ENCODE peak calls at places on chromosome 15, in nine cellular contexts. D is activated CD8-positive, alpha-beta memory T cell treated with anti-CD3 and anti-CD28 coated beads, Interleukin-2, amount 10 ng/mL, durations not matched to agents 7 days and 5 days; K is choroid plexus epithelial cell; B is SHP77; R is kidney glomerular epithelial cell; S is fibroblast of the aortic adventitia; C is T-helper 17 cell; M is RPMI8226; N is stimulated activated CD8-positive, alpha-beta memory T cell treated with anti-CD3 and anti-CD28 coated beads, Interleukin-2, amount 100 ng/mL, for 48 hours. X is an unnamed sample.

GRCh38 chr15:42688301-42688700 is 48.6 kb downstream of the CDAN1 start:
- DNase-seq in D (no peak), K (no peak), B (no peak), R (no peak), S (no peak), C (no peak), M (no peak), N (no peak), X (no peak)

GRCh38 chr15:100788080-100788730 is 91.4 kb upstream of the ALDH1A3 start:
- DNase-seq in D (peak), K (no peak), B (no peak), R (no peak), S (no peak), C (no peak), M (no peak), N (no peak), X (no peak)

GRCh38 chr15:71629147-71629760 is 181.1 kb upstream of the NR2E3 start:
- DNase-seq in D (no peak), K (no peak), B (no peak), R (no peak), S (no peak), C (no peak), M (no peak), N (no peak), X (no peak)

GRCh38 chr15:64895285-64896065 is 16.2 kb upstream of the ANKDD1A start:
- DNase-seq in D (peak), K (peak), B (no peak), R (no peak), S (peak), C (peak), M (peak), N (no peak), X (peak)

GRCh38 chr15:56537881-56538280 is 72.9 kb upstream of the MNS1 start:
- DNase-seq in D (peak), K (no peak), B (no peak), R (no peak), S (no peak), C (no peak), M (peak), N (peak), X (no peak)

GRCh38 chr15:57925650-57926049 is 139.9 kb downstream of the ALDH1A2 start:
- DNase-seq in D (no peak), K (no peak), B (no peak), R (no peak), S (no peak), C (no peak), M (no peak), N (no peak), X (no peak)

GRCh38 chr15:25624504-25625172 is 185.8 kb upstream of the UBE3A start:
- DNase-seq in D (no peak), K (no peak), B (no peak), R (no peak), S (no peak), C (no peak), M (no peak), N (no peak), X (no peak)

GRCh38 chr15:37586976-37587375 is 347.5 kb upstream of the TMCO5A start:
- DNase-seq in D (no peak), K (no peak), B (no peak), R (no peak), S (no peak), C (no peak), M (no peak), N (no peak), X (peak)

GRCh38 chr15:66661432-66662096 is 40.5 kb upstream of the SMAD6 start:
- DNase-seq in D (no peak), K (no peak), B (no peak), R (no peak), S (no peak), C (no peak), M (no peak), N (no peak), X (peak)

GRCh38 chr15:64247906-64248541 is 85.2 kb upstream of the PPIB start:
- DNase-seq in D (peak), K (peak), B (peak), R (peak), S (peak), C (no peak), M (peak), N (no peak), X (peak)

GRCh38 chr15:31273258-31273941 is 53.2 kb upstream of the KLF13 start:
- DNase-seq in D (peak), K (no peak), B (no peak), R (no peak), S (no peak), C (no peak), M (no peak), N (no peak), X (no peak)

GRCh38 chr15:58572521-58572920 is 140.7 kb downstream of the LIPC start:
- DNase-seq in D (no peak), K (no peak), B (no peak), R (no peak), S (no peak), C (no peak), M (no peak), N (no peak), X (no peak)

GRCh38 chr15:59997070-59997701 is 6.9 kb upstream of the FOXB1 start:
- DNase-seq in D (peak), K (no peak), B (peak), R (no peak), S (no peak), C (peak), M (peak), N (peak), X (no peak)

GRCh38 chr15:39770748-39771689 is 11.6 kb downstream of the FSIP1 start:
- DNase-seq in D (no peak), K (peak), B (no peak), R (peak), S (peak), C (no peak), M (no peak), N (no peak), X (no peak)

GRCh38 chr15:39361497-39361896 is 219.4 kb upstream of the THBS1 start:
- DNase-seq in D (no peak), K (no peak), B (no peak), R (no peak), S (no peak), C (no peak), M (no peak), N (no peak), X (no peak)